ENCODE peak calls at places on chromosomes 7 and 10, in eight cellular contexts. M, F, S, W, K, E, H and I are unnamed samples.

GRCh38 chr10:42939237-42939636 is 137.6 kb upstream of the RET start:
- DNase-seq in M (no peak), F (no peak), S (no peak), W (no peak), K (no peak), E (no peak), H (no peak), I (no peak)

GRCh38 chr10:60878224-60878623 is 65.8 kb downstream of the RHOBTB1 start:
- DNase-seq in M (no peak), F (no peak), S (no peak), W (no peak), K (no peak), E (no peak), H (no peak), I (peak)

GRCh38 chr7:120274482-120274881 is 1.5 kb downstream of the KCND2 start:
- DNase-seq in M (no peak), F (no peak), S (no peak), W (no peak), K (no peak), E (no peak), H (no peak), I (no peak)

GRCh38 chr10:3217301-3217700 is 44.7 kb upstream of the PITRM1 start:
- DNase-seq in M (no peak), F (peak), S (no peak), W (no peak), K (no peak), E (no peak), H (no peak), I (peak)

GRCh38 chr10:70106958-70107791 is 25.4 kb downstream of the AIFM2 start:
- DNase-seq in M (no peak), F (no peak), S (no peak), W (peak), K (no peak), E (no peak), H (no peak), I (no peak)

GRCh38 chr7:140062118-140062527 is 628 bp downstream of the PARP12 start:
- DNase-seq in M (no peak), F (peak), S (no peak), W (no peak), K (no peak), E (no peak), H (peak), I (peak)

GRCh38 chr7:29496355-29497020 is 67.1 kb upstream of the PRR15 start:
- DNase-seq in M (no peak), F (no peak), S (no peak), W (no peak), K (no peak), E (no peak), H (no peak), I (no peak)

GRCh38 chr7:2225336-2225735 is 7.4 kb downstream of the MAD1L1 start:
- DNase-seq in M (no peak), F (no peak), S (no peak), W (no peak), K (no peak), E (no peak), H (peak), I (no peak)

GRCh38 chr7:155981703-155982102 is 169.4 kb upstream of the SHH start:
- DNase-seq in M (no peak), F (no peak), S (no peak), W (no peak), K (no peak), E (no peak), H (no peak), I (no peak)

GRCh38 chr7:151423936-151424335 is 14.1 kb upstream of the WDR86 start:
- DNase-seq in M (no peak), F (no peak), S (no peak), W (no peak), K (no peak), E (no peak), H (no peak), I (no peak)

GRCh38 chr10:82890573-82890972 is 1015.6 kb downstream of the NRG3 start:
- DNase-seq in M (no peak), F (no peak), S (no peak), W (no peak), K (no peak), E (no peak), H (no peak), I (no peak)